ENCODE peak calls at places on chromosome 20, in four cellular contexts. D, K, E and Z are unnamed samples.

GRCh38 chr20:31717478-31717946 is 5.2 kb downstream of the BCL2L1 start:
- DNase-seq in K (no peak), E (no peak), D (no peak), Z (no peak)

GRCh38 chr20:48624315-48625020 is 203.3 kb downstream of the PREX1 start:
- DNase-seq in K (no peak), E (no peak), D (no peak), Z (no peak)

GRCh38 chr20:47701612-47702011 is 83.7 kb downstream of the SULF2 start:
- DNase-seq in K (no peak), D (no peak), E (no peak), Z (no peak)

GRCh38 chr20:11675920-11676617 is 241.6 kb upstream of the BTBD3 start:
- DNase-seq in D (no peak), K (no peak), E (no peak), Z (no peak)

GRCh38 chr20:56626367-56627121 is 2.6 kb upstream of the TFAP2C start:
- DNase-seq in K (peak), E (peak), D (no peak), Z (peak)

GRCh38 chr20:13231031-13231752 is 10.1 kb downstream of the ISM1 start:
- DNase-seq in K (no peak), D (no peak), E (no peak), Z (no peak)

GRCh38 chr20:33401922-33402369 is 627 bp upstream of the CDK5RAP1 start:
- DNase-seq in K (no peak), D (no peak), E (peak), Z (no peak)

GRCh38 chr20:10761786-10762185 is 88.0 kb upstream of the JAG1 start:
- DNase-seq in K (no peak), D (peak), E (no peak), Z (no peak)

GRCh38 chr20:20814685-20815084 is 102.2 kb upstream of the RALGAPA2 start:
- DNase-seq in E (no peak), K (peak), D (peak), Z (peak)

GRCh38 chr20:2246081-2246491 is 49.7 kb upstream of the TGM3 start:
- DNase-seq in E (no peak), D (no peak), K (no peak), Z (peak)

GRCh38 chr20:23021941-23022340 is 13.2 kb upstream of the SSTR4 start:
- DNase-seq in K (no peak), D (no peak), E (no peak), Z (no peak)

GRCh38 chr20:34037121-34037520 is 43.4 kb downstream of the RALY start:
- DNase-seq in E (peak), D (no peak), K (no peak), Z (no peak)

GRCh38 chr20:36827541-36828279 is 48.2 kb upstream of the TLDC2 start:
- DNase-seq in K (no peak), D (no peak), E (no peak), Z (no peak)

GRCh38 chr20:46218656-46219055 is 89.6 kb downstream of the CDH22 start:
- DNase-seq in K (no peak), D (no peak), E (no peak), Z (no peak)

GRCh38 chr20:19809487-19809886 is 51.4 kb downstream of the RIN2 start:
- DNase-seq in D (peak), K (no peak), E (no peak), Z (no peak)

GRCh38 chr20:46583411-46584214 is 33.2 kb upstream of the OCSTAMP start:
- DNase-seq in D (no peak), K (peak), E (no peak), Z (peak)

GRCh38 chr20:10040070-10040970 is 5.5 kb downstream of the ANKEF1 start:
- DNase-seq in K (no peak), E (no peak), D (peak), Z (no peak)

GRCh38 chr20:36440370-36441026 is 100.8 kb upstream of the MYL9 start:
- DNase-seq in E (no peak), K (no peak), D (no peak), Z (no peak)

GRCh38 chr20:61295726-61296628 is 43.9 kb downstream of the CDH4 start:
- DNase-seq in E (no peak), K (peak), D (no peak), Z (no peak)
- TF ChIP-seq ATF2 in E (no peak), K (no peak), D (no peak), Z (no peak)

DNA sequence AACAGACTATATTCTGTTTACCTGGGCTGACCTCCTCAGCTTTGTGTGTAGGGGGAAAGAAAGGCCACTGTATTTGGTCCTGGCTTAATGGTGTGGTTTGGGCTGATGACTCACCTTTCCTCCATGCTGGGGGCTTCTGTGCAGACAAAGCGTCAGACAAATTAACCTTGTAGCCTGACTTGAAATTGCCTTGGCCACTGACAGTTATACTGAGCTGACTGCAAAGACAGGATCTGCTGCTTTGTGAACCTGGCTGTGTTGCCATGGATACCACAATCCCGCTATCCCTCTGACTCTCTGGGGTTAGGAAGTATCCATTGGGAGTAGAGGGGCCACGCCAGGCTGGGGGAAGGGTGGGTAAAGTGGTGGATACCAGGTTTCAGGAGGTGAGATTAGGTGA is 243.8 kb upstream of the CHD6 start:
- DNase-seq in E (no peak), D (no peak), K (peak), Z (peak)
- TF ChIP-seq JUN in E (no peak), D (no peak), K (no peak), Z (no peak)

DNA sequence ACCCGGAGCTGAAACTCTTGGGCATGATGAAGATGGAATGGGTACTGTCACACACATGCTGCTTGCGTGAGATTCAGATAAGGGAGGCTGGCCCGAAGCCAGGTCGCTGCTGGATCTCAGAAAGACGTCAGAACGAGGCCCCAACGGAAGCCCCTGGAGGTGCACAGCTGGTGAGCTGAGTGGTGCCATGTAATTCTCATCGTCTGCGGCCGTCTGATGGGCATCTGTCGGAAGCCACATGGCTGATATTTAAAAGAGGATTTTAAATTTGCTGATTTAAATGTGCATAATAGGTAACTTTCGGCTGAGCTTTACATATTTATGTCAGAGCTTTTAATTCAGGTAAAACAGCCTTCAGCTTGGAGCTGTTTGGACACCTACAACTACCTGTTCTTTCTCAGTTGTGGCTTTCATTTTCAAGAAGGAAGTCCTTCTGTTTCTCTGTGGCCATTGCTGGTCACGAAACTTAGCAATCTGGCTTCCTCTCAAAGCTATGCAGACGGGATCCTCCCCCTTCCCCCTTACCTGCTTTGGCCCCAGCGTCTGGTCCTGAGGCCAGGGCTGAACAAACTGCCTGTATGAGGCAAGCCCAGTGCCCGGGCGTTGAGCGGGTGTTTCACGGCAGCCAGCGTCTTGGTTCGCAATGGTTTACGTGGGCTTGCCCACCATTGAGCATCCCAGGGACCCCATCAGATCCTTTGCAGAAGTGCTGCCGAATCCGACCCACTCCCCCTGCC is 9.2 kb downstream of the SLCO4A1 start:
- DNase-seq in E (peak), K (peak), D (no peak), Z (no peak)
- TF ChIP-seq MAX in E (no peak), K (no peak), D (no peak), Z (no peak)

GRCh38 chr20:703426-703825 is 27.8 kb upstream of the SCRT2 start:
- DNase-seq in K (no peak), E (no peak), D (no peak), Z (no peak)

GRCh38 chr20:707711-708110 is 32.1 kb upstream of the SCRT2 start:
- DNase-seq in E (no peak), D (no peak), K (no peak), Z (no peak)

GRCh38 chr20:708956-709355 is 33.4 kb upstream of the SCRT2 start:
- DNase-seq in E (no peak), D (no peak), K (no peak), Z (no peak)

GRCh38 chr20:709421-709820 is 33.8 kb upstream of the SCRT2 start:
- DNase-seq in K (no peak), E (no peak), D (no peak), Z (no peak)

GRCh38 chr20:706366-706885 is 30.8 kb upstream of the SCRT2 start:
- DNase-seq in E (no peak), K (no peak), D (no peak), Z (no peak)
- TF ChIP-seq ATF2 in E (no peak), K (no peak), D (no peak), Z (no peak)

DNA sequence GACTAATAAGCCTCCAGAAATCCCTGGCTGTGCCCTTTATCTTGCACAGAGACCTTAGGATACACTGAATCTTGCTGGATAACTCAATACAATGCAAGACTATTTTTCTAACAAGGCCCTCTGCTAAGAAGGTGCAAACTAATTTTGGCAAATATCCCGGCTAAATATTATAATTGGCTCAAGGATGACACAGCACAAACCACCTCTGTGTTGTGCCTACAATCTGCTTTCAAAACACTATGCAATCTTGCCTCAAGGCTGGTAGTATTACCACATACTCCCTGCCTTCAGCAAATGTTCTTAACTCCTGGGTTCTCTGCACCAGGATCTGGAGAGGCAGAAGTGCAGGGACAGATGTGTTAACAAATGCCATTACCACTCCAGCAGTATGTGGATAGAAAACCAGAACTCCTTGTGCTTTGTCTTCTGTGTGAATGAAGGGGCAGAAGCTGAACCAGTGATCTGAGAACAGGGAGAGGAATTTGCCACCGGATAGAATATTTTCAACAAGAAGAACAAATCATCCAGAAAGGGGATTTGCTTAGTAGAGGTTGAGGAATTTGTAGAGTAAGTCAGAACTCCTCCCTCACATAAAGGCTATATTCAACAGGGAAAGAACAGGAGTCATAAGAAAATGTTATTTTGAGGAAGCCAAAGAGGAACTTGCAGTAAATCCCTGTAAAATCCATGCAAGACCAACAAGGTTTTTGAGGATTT is 74.1 kb upstream of the SLC4A11 start:
- DNase-seq in K (no peak), D (peak), E (no peak), Z (no peak)
- TF ChIP-seq JUN in K (no peak), D (no peak), E (no peak), Z (no peak)

GRCh38 chr20:24334830-24335229 is 134.6 kb upstream of the SYNDIG1 start:
- DNase-seq in E (no peak), K (no peak), D (no peak), Z (no peak)
- TF ChIP-seq MAX in E (no peak), K (no peak), D (no peak), Z (no peak)

GRCh38 chr20:51183443-51183842 is 160.5 kb upstream of the KCNG1 start:
- DNase-seq in K (no peak), E (no peak), D (no peak), Z (no peak)
- TF ChIP-seq ATF2 in K (no peak), E (no peak), D (no peak), Z (no peak)

GRCh38 chr20:51531141-51531710 is 11.3 kb downstream of the NFATC2 start:
- DNase-seq in D (no peak), E (no peak), K (no peak), Z (no peak)
- TF ChIP-seq JUN in D (no peak), E (no peak), K (no peak), Z (no peak)

DNA sequence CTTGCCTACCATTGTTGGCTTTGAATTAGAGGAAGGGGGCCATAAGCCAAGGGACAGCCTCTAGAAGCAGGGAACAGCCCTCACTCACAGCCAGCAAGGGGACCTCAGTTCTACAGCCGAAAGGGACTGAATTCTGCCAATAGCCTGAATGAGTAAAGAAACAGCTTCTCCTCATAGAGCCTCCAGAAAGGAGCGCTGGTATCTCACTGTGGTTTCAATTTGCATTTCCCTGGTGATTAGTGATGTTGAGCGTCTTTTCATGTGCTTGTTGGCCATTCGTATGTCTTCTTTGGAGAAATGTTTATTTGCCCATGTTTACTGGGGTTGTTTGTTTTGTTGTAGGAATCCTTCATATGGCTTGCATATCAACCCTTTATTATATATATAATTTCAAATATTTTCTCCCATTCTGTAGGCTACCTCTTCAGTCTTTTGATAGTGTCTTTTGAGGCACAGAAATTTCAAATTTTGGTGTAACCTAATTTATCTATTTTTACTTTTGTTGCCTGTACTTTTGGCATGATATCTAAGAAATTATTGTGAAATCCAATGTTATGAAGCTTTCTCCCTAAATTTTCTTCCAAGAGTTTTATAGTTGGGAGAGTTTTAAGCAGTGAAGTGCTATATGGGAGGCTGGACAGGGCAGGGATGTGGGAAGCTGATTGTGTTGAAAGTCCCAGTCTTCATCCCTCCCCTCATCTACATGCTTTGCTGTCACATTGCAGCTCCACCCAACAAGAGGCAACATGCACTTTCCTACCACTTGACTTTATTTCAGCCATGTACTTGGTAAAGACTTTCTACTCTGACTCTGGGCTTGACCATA is 82.3 kb upstream of the SHLD1 start:
- DNase-seq in E (no peak), D (no peak), K (no peak), Z (no peak)
- TF ChIP-seq MAX in E (no peak), D (no peak), K (no peak), Z (no peak)

GRCh38 chr20:25466846-25467245 is 59.4 kb downstream of the GINS1 start:
- DNase-seq in E (no peak), D (no peak), K (no peak), Z (no peak)

GRCh38 chr20:25467441-25467840 is 60.0 kb downstream of the GINS1 start:
- DNase-seq in D (no peak), K (no peak), E (no peak), Z (no peak)

GRCh38 chr20:25468126-25469075 is 60.9 kb downstream of the GINS1 start:
- DNase-seq in K (no peak), E (no peak), D (no peak), Z (no peak)

GRCh38 chr20:25464501-25465204 is 57.2 kb downstream of the GINS1 start:
- DNase-seq in D (no peak), K (no peak), E (no peak), Z (no peak)

DNA sequence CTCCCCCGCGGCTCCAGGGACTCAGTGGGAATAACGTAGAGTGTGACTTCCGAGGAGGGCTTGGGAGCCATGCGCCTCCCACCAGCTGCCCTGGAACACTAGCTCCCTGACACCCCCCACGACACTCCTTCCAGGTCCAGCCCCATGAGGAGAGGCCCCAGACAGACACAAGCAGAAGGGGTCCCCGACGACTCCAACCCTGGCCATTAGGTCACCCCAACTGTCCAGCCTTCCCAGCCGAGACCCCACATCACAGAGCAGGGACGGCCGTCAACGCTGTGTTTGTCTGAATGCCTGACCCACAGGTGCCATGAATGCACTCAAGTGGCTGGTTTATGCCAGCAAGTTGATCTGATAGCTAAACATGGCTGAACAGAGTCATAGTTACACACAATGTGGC is 57.9 kb downstream of the GINS1 start:
- DNase-seq in E (no peak), D (no peak), K (no peak), Z (no peak)
- TF ChIP-seq ATF2 in E (no peak), D (no peak), K (no peak), Z (no peak)